ENCODE peak calls at places on chromosomes 5 and 9, in six cellular contexts. One of them, this sample, is unnamed.
A peak's percentile ranks its signal among the peaks of the same experiment; 100 is the strongest.

GRCh38 chr9:120642129-120642528 is 62.2 kb upstream of the CDK5RAP2 start:
- DNase-seq in upper lobe of left lung: no peak
- DNase-seq in effector memory CD4-positive, alpha-beta T cell: no peak
- DNase-seq in aorta: no peak
- DNase-seq in ovary: no peak
- DNase-seq in pancreas: no peak
- DNase-seq in this sample: no peak

GRCh38 chr5:116858705-116859333 is 284.2 kb upstream of the SEMA6A start:
- DNase-seq in upper lobe of left lung: no peak
- DNase-seq in pancreas: no peak
- DNase-seq in effector memory CD4-positive, alpha-beta T cell: no peak
- DNase-seq in ovary: no peak
- DNase-seq in aorta: no peak
- DNase-seq in this sample: no peak

GRCh38 chr9:38141751-38142150 is 72.7 kb upstream of the SHB start:
- DNase-seq in ovary: no peak
- DNase-seq in upper lobe of left lung: no peak
- DNase-seq in pancreas: no peak
- DNase-seq in aorta: no peak
- DNase-seq in effector memory CD4-positive, alpha-beta T cell: no peak
- DNase-seq in this sample: no peak

GRCh38 chr9:2764371-2764770 is 47.1 kb downstream of the KCNV2 start:
- DNase-seq in ovary: no peak
- DNase-seq in pancreas: no peak
- DNase-seq in aorta: no peak
- DNase-seq in effector memory CD4-positive, alpha-beta T cell: no peak
- DNase-seq in upper lobe of left lung: no peak
- DNase-seq in this sample: no peak

GRCh38 chr5:42887575-42887974 is 75.9 kb upstream of the SELENOP start:
- DNase-seq in ovary: no peak
- DNase-seq in aorta: no peak
- DNase-seq in pancreas: no peak
- DNase-seq in effector memory CD4-positive, alpha-beta T cell: no peak
- DNase-seq in upper lobe of left lung: no peak
- DNase-seq in this sample: no peak

GRCh38 chr5:91224969-91225368 is 158.1 kb downstream of the ARRDC3 start:
- DNase-seq in upper lobe of left lung: no peak
- DNase-seq in ovary: no peak
- DNase-seq in aorta: no peak
- DNase-seq in effector memory CD4-positive, alpha-beta T cell: no peak
- DNase-seq in pancreas: no peak
- DNase-seq in this sample: no peak

GRCh38 chr5:90406466-90406865 is 3.1 kb downstream of the CETN3 start:
- DNase-seq in upper lobe of left lung: no peak
- DNase-seq in ovary: no peak
- DNase-seq in effector memory CD4-positive, alpha-beta T cell: no peak
- DNase-seq in pancreas: no peak
- DNase-seq in aorta: no peak
- DNase-seq in this sample: no peak

GRCh38 chr9:135525241-135526088 is 4.2 kb downstream of the LCN1 start:
- DNase-seq in ovary: peak; percentile 5
- DNase-seq in pancreas: no peak
- DNase-seq in effector memory CD4-positive, alpha-beta T cell: no peak
- DNase-seq in aorta: no peak
- DNase-seq in upper lobe of left lung: no peak
- DNase-seq in this sample: no peak

GRCh38 chr5:121752149-121752548 is 99.5 kb upstream of the FTMT start:
- DNase-seq in effector memory CD4-positive, alpha-beta T cell: no peak
- DNase-seq in upper lobe of left lung: no peak
- DNase-seq in ovary: no peak
- DNase-seq in pancreas: no peak
- DNase-seq in aorta: no peak
- DNase-seq in this sample: no peak

GRCh38 chr5:176714067-176714466 is 66.8 kb downstream of the TSPAN17 start:
- DNase-seq in ovary: no peak
- DNase-seq in upper lobe of left lung: no peak
- DNase-seq in pancreas: no peak
- DNase-seq in aorta: no peak
- DNase-seq in effector memory CD4-positive, alpha-beta T cell: no peak
- DNase-seq in this sample: no peak

GRCh38 chr5:64147849-64148441 is 17.7 kb upstream of the RNF180 start:
- DNase-seq in ovary: peak; percentile 75
- DNase-seq in effector memory CD4-positive, alpha-beta T cell: no peak
- DNase-seq in pancreas: peak; percentile 59
- DNase-seq in aorta: peak; percentile 77
- DNase-seq in upper lobe of left lung: peak; percentile 56
- DNase-seq in this sample: no peak

GRCh38 chr9:92668746-92669526 is 995 bp downstream of the IPPK start:
- DNase-seq in aorta: no peak
- DNase-seq in ovary: no peak
- DNase-seq in pancreas: no peak
- DNase-seq in upper lobe of left lung: peak; percentile 22
- DNase-seq in effector memory CD4-positive, alpha-beta T cell: peak; percentile 11
- DNase-seq in this sample: peak; percentile 24

GRCh38 chr5:25515525-25515924 is 870.7 kb upstream of the CDH10 start:
- DNase-seq in upper lobe of left lung: no peak
- DNase-seq in effector memory CD4-positive, alpha-beta T cell: no peak
- DNase-seq in ovary: no peak
- DNase-seq in pancreas: no peak
- DNase-seq in aorta: no peak
- DNase-seq in this sample: no peak

GRCh38 chr5:117077142-117077541 is 502.5 kb upstream of the SEMA6A start:
- DNase-seq in aorta: no peak
- DNase-seq in pancreas: no peak
- DNase-seq in upper lobe of left lung: no peak
- DNase-seq in effector memory CD4-positive, alpha-beta T cell: no peak
- DNase-seq in ovary: no peak
- DNase-seq in this sample: no peak

GRCh38 chr9:1460143-1460769 is 410.1 kb downstream of the DMRT2 start:
- DNase-seq in effector memory CD4-positive, alpha-beta T cell: no peak
- DNase-seq in pancreas: no peak
- DNase-seq in ovary: no peak
- DNase-seq in upper lobe of left lung: no peak
- DNase-seq in aorta: no peak
- DNase-seq in this sample: no peak

GRCh38 chr5:176881816-176882565 is 17.2 kb downstream of the HK3 start:
- DNase-seq in aorta: no peak
- DNase-seq in upper lobe of left lung: no peak
- DNase-seq in ovary: no peak
- DNase-seq in effector memory CD4-positive, alpha-beta T cell: no peak
- DNase-seq in pancreas: no peak
- DNase-seq in this sample: no peak

GRCh38 chr5:139788294-139788875 is 7.2 kb upstream of the PSD2 start:
- DNase-seq in ovary: peak; percentile 49
- DNase-seq in pancreas: peak; percentile 45
- DNase-seq in upper lobe of left lung: no peak
- DNase-seq in effector memory CD4-positive, alpha-beta T cell: no peak
- DNase-seq in aorta: no peak
- DNase-seq in this sample: no peak

GRCh38 chr9:133522073-133522910 is 2.5 kb downstream of the MYMK start:
- DNase-seq in aorta: no peak
- DNase-seq in effector memory CD4-positive, alpha-beta T cell: no peak
- DNase-seq in upper lobe of left lung: no peak
- DNase-seq in ovary: no peak
- DNase-seq in pancreas: peak; percentile 42
- DNase-seq in this sample: no peak
- H3K27me3 ChIP-seq in aorta: no peaks in the 10 kb centered on the region
- H3K27me3 ChIP-seq in effector memory CD4-positive, alpha-beta T cell: no peaks in the 10 kb centered on the region
- H3K27me3 ChIP-seq in upper lobe of left lung: no peaks in the 10 kb centered on the region
- H3K27me3 ChIP-seq in ovary: no peaks in the 10 kb centered on the region
- H3K27me3 ChIP-seq in pancreas: no peaks in the 10 kb centered on the region
- H3K27me3 ChIP-seq in this sample: no peaks in the 10 kb centered on the region

GRCh38 chr9:130500340-130500771 is 55.6 kb downstream of the ASS1 start:
- DNase-seq in effector memory CD4-positive, alpha-beta T cell: no peak
- DNase-seq in upper lobe of left lung: no peak
- DNase-seq in pancreas: peak; percentile 43
- DNase-seq in ovary: no peak
- DNase-seq in aorta: no peak
- DNase-seq in this sample: no peak

GRCh38 chr9:130497139-130497538 is 52.4 kb downstream of the ASS1 start:
- DNase-seq in effector memory CD4-positive, alpha-beta T cell: no peak
- DNase-seq in aorta: no peak
- DNase-seq in ovary: no peak
- DNase-seq in upper lobe of left lung: no peak
- DNase-seq in pancreas: no peak
- DNase-seq in this sample: no peak

GRCh38 chr9:130499804-130500263 is 55.1 kb downstream of the ASS1 start:
- DNase-seq in effector memory CD4-positive, alpha-beta T cell: no peak
- DNase-seq in upper lobe of left lung: no peak
- DNase-seq in ovary: no peak
- DNase-seq in pancreas: peak; percentile 70
- DNase-seq in aorta: no peak
- DNase-seq in this sample: no peak

GRCh38 chr9:130498298-130498917 is 53.6 kb downstream of the ASS1 start:
- DNase-seq in ovary: no peak
- DNase-seq in effector memory CD4-positive, alpha-beta T cell: no peak
- DNase-seq in upper lobe of left lung: no peak
- DNase-seq in aorta: no peak
- DNase-seq in pancreas: no peak
- DNase-seq in this sample: no peak

GRCh38 chr9:130498918-130499698 is 54.3 kb downstream of the ASS1 start:
- DNase-seq in ovary: no peak
- DNase-seq in pancreas: no peak
- DNase-seq in effector memory CD4-positive, alpha-beta T cell: no peak
- DNase-seq in upper lobe of left lung: no peak
- DNase-seq in aorta: no peak
- DNase-seq in this sample: no peak
- H3K27ac ChIP-seq in ovary: no peak overlapping the region
- H3K27ac ChIP-seq in pancreas: no peak overlapping the region
- H3K27ac ChIP-seq in effector memory CD4-positive, alpha-beta T cell: no peak overlapping the region
- H3K27ac ChIP-seq in upper lobe of left lung: no peak overlapping the region
- H3K27ac ChIP-seq in aorta: no peak overlapping the region
- H3K27ac ChIP-seq in this sample: no peak overlapping the region

GRCh38 chr5:180590543-180591248 is 603 bp downstream of the SCGB3A1 start:
- DNase-seq in pancreas: no peak
- DNase-seq in ovary: no peak
- DNase-seq in aorta: no peak
- DNase-seq in effector memory CD4-positive, alpha-beta T cell: no peak
- DNase-seq in upper lobe of left lung: no peak
- DNase-seq in this sample: no peak
- H3K4me3 ChIP-seq in pancreas: peak overlapping the region; percentile 21
- H3K4me3 ChIP-seq in ovary: no peak overlapping the region
- H3K4me3 ChIP-seq in aorta: no peak overlapping the region
- H3K4me3 ChIP-seq in effector memory CD4-positive, alpha-beta T cell: peak overlapping the region; percentile 17
- H3K4me3 ChIP-seq in upper lobe of left lung: no peak overlapping the region
- H3K4me3 ChIP-seq in this sample: no peak overlapping the region

GRCh38 chr5:178119915-178120660 is 6.8 kb downstream of the N4BP3 start:
- DNase-seq in pancreas: no peak
- DNase-seq in upper lobe of left lung: no peak
- DNase-seq in ovary: no peak
- DNase-seq in effector memory CD4-positive, alpha-beta T cell: no peak
- DNase-seq in aorta: no peak
- DNase-seq in this sample: no peak
- H3K27me3 ChIP-seq in pancreas: no peaks in the 10 kb centered on the region
- H3K27me3 ChIP-seq in upper lobe of left lung: peaks cover 2% of the 10 kb centered on the region
- H3K27me3 ChIP-seq in ovary: no peaks in the 10 kb centered on the region
- H3K27me3 ChIP-seq in effector memory CD4-positive, alpha-beta T cell: no peaks in the 10 kb centered on the region
- H3K27me3 ChIP-seq in aorta: no peaks in the 10 kb centered on the region
- H3K27me3 ChIP-seq in this sample: no peaks in the 10 kb centered on the region

DNA sequence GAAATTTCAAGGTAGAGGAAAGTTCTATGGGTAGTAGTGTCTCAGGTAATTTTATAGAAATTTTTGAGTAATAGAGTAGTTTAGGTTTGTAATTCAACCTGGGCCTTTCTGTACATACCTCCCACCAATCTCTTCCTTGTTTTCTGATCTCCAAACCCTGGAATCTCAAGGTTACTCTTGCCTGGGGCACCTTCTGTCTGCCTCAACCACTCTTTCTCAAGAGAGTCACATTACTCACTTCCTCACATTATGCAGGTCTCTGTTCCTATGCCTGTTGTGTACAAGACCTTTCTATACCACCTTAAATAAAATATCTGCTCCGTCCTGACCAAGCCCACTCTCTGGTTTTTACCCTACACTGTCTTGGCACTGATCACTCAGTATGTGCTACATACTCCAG is 412.6 kb upstream of the CTNND2 start:
- DNase-seq in effector memory CD4-positive, alpha-beta T cell: no peak
- DNase-seq in aorta: no peak
- DNase-seq in ovary: no peak
- DNase-seq in upper lobe of left lung: no peak
- DNase-seq in pancreas: no peak
- DNase-seq in this sample: no peak
- H3K27ac ChIP-seq in effector memory CD4-positive, alpha-beta T cell: no peak overlapping the region
- H3K27ac ChIP-seq in aorta: no peak overlapping the region
- H3K27ac ChIP-seq in ovary: no peak overlapping the region
- H3K27ac ChIP-seq in upper lobe of left lung: no peak overlapping the region
- H3K27ac ChIP-seq in pancreas: no peak overlapping the region
- H3K27ac ChIP-seq in this sample: no peak overlapping the region

DNA sequence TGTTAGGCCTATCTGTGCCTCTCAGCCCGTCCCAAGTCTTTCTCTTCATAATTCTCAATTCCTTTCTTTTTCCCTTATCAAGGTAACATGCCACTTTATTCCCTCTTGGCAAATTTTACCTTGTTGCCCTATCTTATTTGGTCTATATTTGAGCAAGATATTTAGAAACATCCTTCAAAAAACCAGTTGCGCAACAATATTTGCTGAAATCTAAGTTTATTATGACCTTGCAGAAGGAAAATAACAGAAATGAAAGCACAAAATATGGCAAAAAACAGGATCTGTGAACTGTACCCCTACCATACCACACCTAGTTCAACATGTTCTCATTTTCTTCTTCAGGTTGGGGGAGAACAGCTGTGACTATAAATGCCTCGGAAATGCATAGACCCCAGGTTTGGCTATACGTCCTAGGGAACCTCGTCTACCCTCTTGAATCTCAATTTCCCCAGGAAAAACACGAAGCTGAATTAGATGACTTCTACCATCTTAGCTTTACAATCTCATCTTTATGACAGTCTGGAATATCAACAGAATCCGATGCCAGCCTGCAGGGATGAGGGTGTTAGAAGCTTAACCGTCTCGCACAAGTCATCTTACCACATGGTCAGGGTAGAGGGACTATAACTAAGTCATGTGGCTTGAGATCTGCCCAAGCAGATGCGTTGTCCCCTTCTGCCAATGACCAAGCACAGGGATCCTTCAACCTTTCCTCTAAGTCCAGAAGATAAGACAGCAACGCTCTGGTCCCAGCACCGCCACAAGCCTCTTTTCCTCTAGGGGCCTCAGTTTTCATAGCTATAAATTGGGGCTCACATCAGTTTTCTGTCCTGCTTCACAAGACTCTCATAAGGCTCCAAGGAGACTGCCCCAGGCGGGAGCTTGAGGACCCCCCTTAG is 1.3 kb downstream of the LCP2 start:
- DNase-seq in aorta: no peak
- DNase-seq in ovary: no peak
- DNase-seq in effector memory CD4-positive, alpha-beta T cell: no peak
- DNase-seq in pancreas: no peak
- DNase-seq in upper lobe of left lung: no peak
- DNase-seq in this sample: no peak
- H3K4me3 ChIP-seq in aorta: no peak overlapping the region
- H3K4me3 ChIP-seq in ovary: no peak overlapping the region
- H3K4me3 ChIP-seq in effector memory CD4-positive, alpha-beta T cell: peak overlapping the region; percentile 98
- H3K4me3 ChIP-seq in pancreas: no peak overlapping the region
- H3K4me3 ChIP-seq in upper lobe of left lung: peak overlapping the region; percentile 30
- H3K4me3 ChIP-seq in this sample: peak overlapping the region; percentile 100